ENCODE peak calls at places on chromosomes 1 and 21, in six cellular contexts. T is tibial nerve, E is NB4, O is AG04450, F is H9, S is AG10803. N is an unnamed sample.

GRCh38 chr1:239810071-239810481 is 281.6 kb upstream of the FMN2 start:
- DNase-seq in S (peak), T (no peak), O (no peak), F (peak), E (no peak), N (peak)

GRCh38 chr1:31625561-31626272 is 8.2 kb downstream of the HCRTR1 start:
- DNase-seq in S (peak), F (no peak), T (no peak), E (no peak), O (no peak), N (peak)

GRCh38 chr1:236338096-236338495 is 56.0 kb upstream of the EDARADD start:
- DNase-seq in F (no peak), S (peak), T (no peak), E (no peak), O (no peak), N (no peak)

GRCh38 chr1:95084317-95085176 is 11.8 kb upstream of the ALG14 start:
- DNase-seq in E (peak), S (peak), T (no peak), O (no peak), F (peak), N (peak)

GRCh38 chr1:151472852-151473731 is 13.8 kb upstream of the POGZ start:
- DNase-seq in T (no peak), S (peak), O (no peak), E (peak), F (peak), N (peak)

GRCh38 chr1:15959424-15959823 is 16.5 kb downstream of the ZBTB17 start:
- DNase-seq in F (no peak), S (no peak), E (no peak), T (no peak), O (no peak), N (no peak)

GRCh38 chr1:228087771-228088251 is 5.3 kb downstream of the ARF1 start:
- DNase-seq in E (peak), S (peak), F (no peak), T (peak), O (no peak), N (peak)

GRCh38 chr1:246104927-246105326 is 402.2 kb downstream of the SMYD3 start:
- DNase-seq in T (no peak), E (peak), S (no peak), F (no peak), O (no peak), N (no peak)

GRCh38 chr1:68010094-68010493 is 40.3 kb downstream of the DIRAS3 start:
- DNase-seq in E (no peak), T (no peak), O (no peak), F (no peak), S (peak), N (peak)

GRCh38 chr1:70438529-70438928 is 27.5 kb downstream of the CTH start:
- DNase-seq in E (no peak), O (no peak), T (no peak), S (peak), F (no peak), N (no peak)

GRCh38 chr21:17523007-17523451 is 10.2 kb downstream of the CXADR start:
- DNase-seq in E (no peak), S (no peak), F (no peak), T (no peak), O (no peak), N (no peak)

GRCh38 chr1:183291802-183292515 is 105.9 kb downstream of the LAMC2 start:
- DNase-seq in S (peak), T (no peak), F (no peak), E (no peak), O (no peak), N (peak)

GRCh38 chr21:46060596-46061061 is 37.3 kb upstream of the COL6A2 start:
- DNase-seq in F (no peak), T (peak), E (peak), O (peak), S (peak), N (peak)

GRCh38 chr1:241817331-241817792 is 30.6 kb upstream of the EXO1 start:
- DNase-seq in O (peak), E (no peak), S (peak), F (no peak), T (no peak), N (peak)

GRCh38 chr1:246579818-246580217 is 13.6 kb downstream of the CNST start:
- DNase-seq in O (no peak), T (no peak), E (no peak), S (peak), F (no peak), N (no peak)

GRCh38 chr1:55718758-55719671 is 503.9 kb upstream of the USP24 start:
- DNase-seq in S (peak), T (peak), O (peak), F (peak), E (no peak), N (peak)

GRCh38 chr1:160236806-160237205 is 25.5 kb downstream of the DCAF8 start:
- DNase-seq in O (no peak), T (no peak), F (no peak), E (no peak), S (no peak), N (no peak)

GRCh38 chr21:38171723-38172344 is 85.0 kb upstream of the KCNJ15 start:
- DNase-seq in S (peak), E (peak), O (peak), T (no peak), F (peak), N (peak)

GRCh38 chr1:4003846-4004505 is 103.9 kb upstream of the C1orf174 start:
- DNase-seq in O (no peak), F (no peak), S (no peak), T (no peak), E (no peak), N (no peak)

GRCh38 chr1:24918995-24919605 is 11.0 kb downstream of the RUNX3 start:
- DNase-seq in S (no peak), E (no peak), F (no peak), O (no peak), T (no peak), N (no peak)

GRCh38 chr1:44723064-44723463 is 7.9 kb downstream of the RNU5D-1 start:
- DNase-seq in T (no peak), S (no peak), F (no peak), E (no peak), O (no peak), N (no peak)

GRCh38 chr1:183567584-183567983 is 22.7 kb downstream of the NCF2 start:
- DNase-seq in F (no peak), S (peak), O (no peak), T (no peak), E (peak), N (peak)

GRCh38 chr1:31788825-31789256 is 24.7 kb upstream of the ADGRB2 start:
- DNase-seq in E (no peak), T (no peak), F (no peak), O (peak), S (peak), N (no peak)

GRCh38 chr1:109265741-109266330 is 16.5 kb downstream of the CELSR2 start:
- DNase-seq in F (no peak), S (no peak), O (no peak), E (no peak), T (no peak), N (no peak)

GRCh38 chr1:156103521-156103947 is 11.0 kb upstream of the LMNA start:
- DNase-seq in O (no peak), E (no peak), S (peak), T (no peak), F (no peak), N (peak)

GRCh38 chr1:155691992-155692528 is 3.2 kb downstream of the DAP3 start:
- DNase-seq in T (no peak), F (no peak), S (no peak), O (no peak), E (no peak), N (no peak)

GRCh38 chr1:99441234-99442095 is 177.2 kb downstream of the PLPPR4 start:
- DNase-seq in T (no peak), S (peak), F (no peak), O (peak), E (peak), N (peak)

GRCh38 chr1:223652436-223652901 is 13.0 kb downstream of the CAPN8 start:
- DNase-seq in O (no peak), T (peak), S (no peak), E (no peak), F (peak), N (peak)

DNA sequence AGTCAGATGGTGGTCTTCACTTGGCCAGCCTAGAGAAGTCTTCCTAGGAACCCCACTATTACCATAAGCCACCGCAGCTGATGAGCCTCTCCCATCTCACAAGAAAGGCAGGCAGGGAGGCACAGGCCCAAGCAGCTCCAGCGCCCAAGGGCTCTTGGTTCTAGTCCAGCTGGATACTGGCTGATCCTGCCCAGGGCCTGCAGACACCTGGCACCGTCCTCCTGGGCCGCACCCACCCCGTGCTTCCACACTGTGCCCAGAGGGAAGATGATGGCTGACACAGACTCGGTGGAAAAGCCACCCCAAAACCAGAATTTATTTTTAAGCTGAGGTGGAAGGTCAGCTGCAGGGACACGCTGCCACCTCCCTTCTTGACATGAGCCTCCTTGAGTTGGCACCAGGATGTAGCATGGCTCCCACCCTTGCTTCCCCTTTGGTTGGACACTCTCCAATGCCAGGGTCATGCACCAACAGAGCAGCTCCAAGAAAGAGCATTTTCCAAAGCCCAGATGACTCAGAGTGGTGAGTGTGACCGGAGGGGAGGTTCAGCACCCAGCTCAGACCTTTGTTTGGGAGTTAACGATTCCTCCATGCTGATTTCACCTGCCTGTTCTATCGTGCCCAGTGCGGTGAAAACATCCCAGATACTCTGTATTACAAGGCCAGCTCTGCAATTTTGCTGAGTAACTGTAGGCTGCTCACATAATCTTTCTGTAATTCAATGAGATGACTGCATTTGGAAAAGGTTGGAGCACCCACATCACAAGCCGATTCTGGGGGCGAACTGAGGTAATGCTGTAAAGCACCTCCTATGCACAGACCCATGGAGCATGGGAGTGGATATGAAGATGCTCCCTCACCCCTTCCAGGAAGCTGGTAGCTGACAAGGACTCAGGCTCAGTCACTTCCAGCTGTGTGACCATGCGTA is 63.1 kb upstream of the SLC2A1 start:
- DNase-seq in E (no peak), S (no peak), O (no peak), F (no peak), T (no peak), N (no peak)
- TF ChIP-seq CTCF in E (no peak), S (no peak), O (no peak), F (no peak), T (no peak), N (no peak)

GRCh38 chr1:86104606-86105532 is 51.7 kb downstream of the COL24A1 start:
- DNase-seq in E (no peak), T (no peak), O (no peak), S (no peak), F (no peak), N (no peak)

GRCh38 chr1:86105533-86105866 is 51.1 kb downstream of the COL24A1 start:
- DNase-seq in F (no peak), O (no peak), S (no peak), T (no peak), E (no peak), N (no peak)

GRCh38 chr1:86110451-86111129 is 46.0 kb downstream of the COL24A1 start:
- DNase-seq in S (no peak), F (no peak), O (no peak), E (no peak), T (no peak), N (no peak)
- TF ChIP-seq CTCF in S (no peak), F (no peak), O (no peak), E (no peak), T (no peak), N (no peak)

DNA sequence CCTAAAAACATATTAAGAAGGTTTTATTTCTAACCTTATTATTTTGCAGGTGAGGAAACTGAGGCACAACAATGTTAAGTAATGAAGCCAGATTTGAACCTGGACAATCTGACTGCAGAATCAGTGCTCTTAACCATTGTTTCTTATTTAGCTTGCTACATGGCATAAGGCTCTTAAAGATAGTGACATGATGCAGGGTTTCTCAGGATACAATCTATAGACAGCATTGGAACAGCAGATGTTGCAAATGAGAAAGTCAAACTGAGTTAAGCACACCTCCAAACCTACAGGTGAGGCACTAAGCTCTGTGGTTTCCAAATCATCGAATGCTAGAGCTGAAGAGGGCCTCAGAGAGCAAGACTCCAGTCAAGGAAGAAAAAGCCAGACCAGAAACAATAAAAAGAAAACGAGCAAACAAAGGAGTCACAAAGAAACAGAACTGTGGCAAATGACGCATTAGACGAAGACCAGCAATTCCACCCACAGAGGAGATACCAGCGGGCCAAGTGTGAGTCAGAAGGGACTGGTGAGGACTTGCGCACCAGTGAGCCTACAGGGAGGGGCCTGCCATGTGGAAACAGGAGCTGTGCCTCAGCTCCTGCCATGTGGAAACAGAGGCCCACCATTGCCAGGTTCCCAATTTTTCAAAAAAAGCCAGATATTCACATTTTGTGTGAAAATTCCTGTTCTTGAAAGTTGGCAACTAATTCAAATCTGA is 14.4 kb downstream of the CD58 start:
- DNase-seq in F (no peak), T (no peak), O (no peak), S (peak), E (peak), N (peak)
- TF ChIP-seq CTCF in F (no peak), T (no peak), O (no peak), S (no peak), E (no peak), N (no peak)

GRCh38 chr1:112674986-112675727 is 698 bp downstream of the MOV10 start:
- DNase-seq in S (no peak), O (no peak), F (peak), T (no peak), E (peak), N (peak)
- TF ChIP-seq CTCF in S (no peak), O (peak), F (no peak), T (no peak), E (no peak), N (no peak)

GRCh38 chr1:243351347-243351746 is 95.5 kb downstream of the SDCCAG8 start:
- DNase-seq in T (no peak), E (no peak), S (peak), O (no peak), F (no peak), N (no peak)

GRCh38 chr1:243349128-243349527 is 93.3 kb downstream of the SDCCAG8 start:
- DNase-seq in E (no peak), F (no peak), O (no peak), T (no peak), S (no peak), N (no peak)

GRCh38 chr1:243346016-243346415 is 90.2 kb downstream of the SDCCAG8 start:
- DNase-seq in F (no peak), E (no peak), T (no peak), O (no peak), S (no peak), N (no peak)

GRCh38 chr1:243346481-243346880 is 90.6 kb downstream of the SDCCAG8 start:
- DNase-seq in O (no peak), S (no peak), F (no peak), T (no peak), E (no peak), N (no peak)

GRCh38 chr1:243348331-243348730 is 92.5 kb downstream of the SDCCAG8 start:
- DNase-seq in S (no peak), O (no peak), F (no peak), T (no peak), E (no peak), N (no peak)
- TF ChIP-seq CTCF in S (no peak), O (no peak), F (no peak), T (no peak), E (no peak), N (no peak)

GRCh38 chr1:102174259-102174863 is 177.6 kb upstream of the OLFM3 start:
- DNase-seq in O (no peak), T (no peak), S (no peak), E (peak), F (peak), N (no peak)
- TF ChIP-seq CTCF in O (peak), T (no peak), S (no peak), E (peak), F (peak), N (no peak)

DNA sequence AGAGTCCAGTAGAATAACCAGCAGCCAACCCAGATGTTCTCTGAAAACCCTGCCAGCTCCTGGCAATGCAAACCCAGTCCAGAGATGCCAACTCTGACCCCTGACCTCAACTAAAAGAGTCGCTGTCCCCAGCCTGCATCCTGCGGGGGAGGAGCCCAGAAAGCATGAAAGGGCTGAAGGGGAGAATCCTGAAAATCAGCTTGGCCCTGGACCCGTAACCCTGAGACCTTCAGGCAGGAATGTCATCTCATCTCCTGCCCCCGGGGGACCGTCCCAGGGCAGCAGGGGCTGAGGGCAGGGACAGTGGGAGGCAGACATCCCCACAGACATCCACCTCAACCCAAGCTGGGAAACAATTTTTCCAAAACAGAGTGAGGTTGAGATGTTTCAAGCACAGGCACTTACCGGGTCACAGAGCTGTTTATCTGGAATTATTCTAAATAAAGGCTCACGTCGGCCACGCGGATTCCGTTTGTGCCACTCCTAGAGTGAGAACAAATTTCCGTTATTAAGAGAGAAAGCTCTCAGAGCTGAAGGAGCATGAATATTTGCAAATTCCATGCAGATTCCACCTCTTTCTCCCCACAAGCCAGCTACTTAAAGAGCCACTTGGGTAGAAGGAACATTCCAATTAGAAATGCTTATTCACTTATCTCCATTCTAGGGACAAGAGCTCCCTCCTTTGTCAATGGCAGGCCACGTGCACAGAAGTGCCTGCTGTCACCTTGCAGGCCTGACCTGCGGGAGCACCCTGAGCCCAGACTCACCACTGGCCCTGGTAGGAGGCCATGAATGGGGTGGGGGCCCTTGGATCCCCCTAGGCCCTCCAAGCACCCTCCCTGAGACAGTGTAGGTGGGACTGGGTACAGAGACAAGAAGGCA is 240.2 kb downstream of the NPHP4 start:
- DNase-seq in F (no peak), T (peak), O (no peak), S (no peak), E (peak), N (no peak)
- TF ChIP-seq CTCF in F (no peak), T (no peak), O (no peak), S (no peak), E (no peak), N (no peak)

GRCh38 chr1:79976287-79976686 is 969.8 kb upstream of the ADGRL4 start:
- DNase-seq in T (no peak), F (no peak), O (no peak), E (no peak), S (no peak), N (no peak)
- TF ChIP-seq CTCF in T (no peak), F (no peak), O (no peak), E (no peak), S (no peak), N (no peak)